ENCODE peak calls at places on chromosome 19, in ten cellular contexts. J is OCI-M1; R is CD8-positive, alpha-beta T cell; I is renal cortical epithelial cell; M is effector memory CD8-positive, alpha-beta T cell; C is stimulated activated CD8-positive, alpha-beta memory T cell treated with anti-CD3 and anti-CD28 coated beads, Interleukin-7, amount 100 ng/mL, for 1 hour; A is activated CD4-positive, alpha-beta T cell treated with anti-CD3 and anti-CD28 coated beads, Interleukin-2, amount 10 ng/mL, durations not matched to agents 7 days and 5 days; O is iPS-NIHi11; V is hippocampal formation; X is BE2C. P is an unnamed sample.

GRCh38 chr19:35357867-35358573 is at the start of gene FFAR3:
- DNase-seq in J (no peak), R (no peak), I (no peak), M (no peak), C (no peak), A (no peak), O (no peak), V (no peak), X (peak; percentile 40), P (peak; percentile 42)

GRCh38 chr19:39926170-39926755 is 8.2 kb downstream of the FCGBP start:
- DNase-seq in J (no peak), R (no peak), I (no peak), M (no peak), C (no peak), A (no peak), O (no peak), V (no peak), X (no peak), P (no peak)

GRCh38 chr19:55579766-55580621 is 654 bp downstream of the ZNF579 start:
- DNase-seq in J (peak; percentile 32), R (no peak), I (no peak), M (no peak), C (no peak), A (peak; percentile 26), O (peak; percentile 63), V (no peak), X (no peak), P (no peak)

GRCh38 chr19:36579255-36579654 is 6.2 kb upstream of the ZNF529 start:
- DNase-seq in J (peak; percentile 49), R (no peak), I (no peak), M (no peak), C (no peak), A (no peak), O (no peak), V (no peak), X (no peak), P (no peak)

GRCh38 chr19:1577929-1578618 is 9.9 kb upstream of the MEX3D start:
- DNase-seq in J (no peak), R (no peak), I (no peak), M (no peak), C (no peak), A (no peak), O (no peak), V (no peak), X (no peak), P (no peak)

GRCh38 chr19:17560205-17560595 is 4.8 kb downstream of the COLGALT1 start:
- DNase-seq in J (no peak), R (no peak), I (no peak), M (no peak), C (no peak), A (no peak), O (no peak), V (no peak), X (no peak), P (no peak)

GRCh38 chr19:44904426-44904994 is 1.1 kb upstream of the APOE start:
- DNase-seq in J (peak; percentile 63), R (no peak), I (no peak), M (no peak), C (no peak), A (no peak), O (no peak), V (no peak), X (no peak), P (no peak)

GRCh38 chr19:7242601-7243258 is 51.5 kb downstream of the INSR start:
- DNase-seq in J (no peak), R (no peak), I (peak; percentile 15), M (no peak), C (no peak), A (no peak), O (no peak), V (no peak), X (no peak), P (no peak)

GRCh38 chr19:38924383-38924782 is 6.2 kb downstream of the SARS2 start:
- DNase-seq in J (no peak), R (no peak), I (no peak), M (peak; percentile 48), C (peak; percentile 20), A (no peak), O (no peak), V (no peak), X (no peak), P (no peak)

GRCh38 chr19:36182612-36183454 is 30.6 kb upstream of the COX7A1 start:
- DNase-seq in J (no peak), R (no peak), I (no peak), M (no peak), C (no peak), A (no peak), O (no peak), V (no peak), X (no peak), P (no peak)

GRCh38 chr19:10408511-10409291 is 5.4 kb upstream of the CDC37 start:
- DNase-seq in J (no peak), R (no peak), I (no peak), M (peak; percentile 47), C (no peak), A (peak; percentile 76), O (no peak), V (no peak), X (no peak), P (peak; percentile 66)

GRCh38 chr19:13538854-13539253 is 32.6 kb upstream of the CACNA1A start:
- DNase-seq in J (peak; percentile 99), R (no peak), I (no peak), M (no peak), C (no peak), A (no peak), O (no peak), V (no peak), X (no peak), P (no peak)

GRCh38 chr19:33186431-33186830 is 7.7 kb upstream of the LRP3 start:
- DNase-seq in J (no peak), R (no peak), I (no peak), M (no peak), C (no peak), A (no peak), O (no peak), V (no peak), X (no peak), P (no peak)

GRCh38 chr19:2168619-2169424 is 5.1 kb downstream of the DOT1L start:
- DNase-seq in J (peak; percentile 95), R (peak; percentile 18), I (peak; percentile 98), M (peak; percentile 52), C (no peak), A (no peak), O (peak; percentile 68), V (peak; percentile 69), X (peak; percentile 88), P (peak; percentile 89)

GRCh38 chr19:46601318-46602224 is at the start of gene CALM3:
- DNase-seq in J (peak; percentile 57), R (no peak), I (no peak), M (no peak), C (no peak), A (no peak), O (peak; percentile 40), V (no peak), X (no peak), P (no peak)

GRCh38 chr19:51808333-51808986 is 13.5 kb downstream of the FPR3 start:
- DNase-seq in J (peak; percentile 71), R (no peak), I (no peak), M (no peak), C (no peak), A (no peak), O (no peak), V (no peak), X (no peak), P (no peak)

GRCh38 chr19:49461656-49462055 is 8.6 kb downstream of the ALDH16A1 start:
- DNase-seq in J (no peak), R (no peak), I (no peak), M (no peak), C (no peak), A (no peak), O (no peak), V (no peak), X (no peak), P (no peak)

GRCh38 chr19:19234220-19234816 is 22.6 kb downstream of the NCAN start:
- DNase-seq in J (no peak), R (no peak), I (no peak), M (no peak), C (no peak), A (no peak), O (no peak), V (no peak), X (no peak), P (no peak)

GRCh38 chr19:29687244-29687896 is 22.1 kb downstream of the PLEKHF1 start:
- DNase-seq in J (peak; percentile 90), R (no peak), I (peak; percentile 92), M (no peak), C (no peak), A (no peak), O (no peak), V (no peak), X (no peak), P (no peak)

GRCh38 chr19:45340232-45340898 is at the start of gene KLC3:
- DNase-seq in J (peak; percentile 31), R (no peak), I (no peak), M (no peak), C (no peak), A (peak; percentile 31), O (peak; percentile 95), V (no peak), X (no peak), P (no peak)

GRCh38 chr19:13813147-13813546 is 17.9 kb downstream of the ZSWIM4 start:
- DNase-seq in J (no peak), R (no peak), I (no peak), M (no peak), C (no peak), A (no peak), O (no peak), V (no peak), X (no peak), P (no peak)

GRCh38 chr19:42140125-42140754 is 8.0 kb upstream of the POU2F2 start:
- DNase-seq in J (peak; percentile 73), R (no peak), I (peak; percentile 36), M (no peak), C (no peak), A (peak; percentile 59), O (peak; percentile 83), V (no peak), X (no peak), P (no peak)

GRCh38 chr19:46764817-46765291 is 18.6 kb upstream of the STRN4 start:
- DNase-seq in J (no peak), R (no peak), I (no peak), M (no peak), C (no peak), A (no peak), O (no peak), V (no peak), X (no peak), P (no peak)

GRCh38 chr19:21593008-21593427 is 87.6 kb downstream of the ZNF429 start:
- DNase-seq in J (peak; percentile 82), R (no peak), I (no peak), M (no peak), C (no peak), A (no peak), O (no peak), V (no peak), X (no peak), P (no peak)

GRCh38 chr19:39070888-39071287 is 13.3 kb upstream of the ACP7 start:
- DNase-seq in J (no peak), R (no peak), I (peak; percentile 52), M (no peak), C (no peak), A (no peak), O (no peak), V (no peak), X (no peak), P (no peak)

GRCh38 chr19:32220951-32221350 is 124.5 kb upstream of the ZNF507 start:
- DNase-seq in J (no peak), R (no peak), I (no peak), M (no peak), C (no peak), A (no peak), O (no peak), V (no peak), X (no peak), P (no peak)

GRCh38 chr19:15466851-15467733 is 2.7 kb upstream of the RASAL3 start:
- DNase-seq in J (peak; percentile 43), R (no peak), I (peak; percentile 4), M (no peak), C (no peak), A (peak; percentile 76), O (no peak), V (no peak), X (no peak), P (no peak)

GRCh38 chr19:33700408-33700757 is 78.6 kb downstream of the CHST8 start:
- DNase-seq in J (no peak), R (no peak), I (no peak), M (no peak), C (no peak), A (no peak), O (no peak), V (no peak), X (no peak), P (no peak)